ENCODE peak calls at places on chromosomes 5 and 9, in six cellular contexts. U is A549, F is tibial nerve, D is left ventricle myocardium inferior, R is colonic mucosa, W is lower lobe of right lung. E is an unnamed sample. For H3K9me3, the result is how much of the 10 kb centered on the place peaks cover.

GRCh38 chr5:128470663-128471062 is 67.4 kb downstream of the FBN2 start:
- DNase-seq in U (no peak), F (no peak), D (no peak), R (no peak), W (no peak), E (no peak)

GRCh38 chr9:137201205-137201868 is 796 bp upstream of the TPRN start:
- DNase-seq in U (no peak), F (no peak), D (no peak), R (no peak), W (no peak), E (no peak)

GRCh38 chr9:74952281-74953151 is at the start of gene C9orf40:
- DNase-seq in U (peak), F (peak), D (peak), R (peak), W (peak), E (peak)

GRCh38 chr5:174828786-174829510 is 104.6 kb downstream of the MSX2 start:
- DNase-seq in U (no peak), F (no peak), D (no peak), R (no peak), W (no peak), E (no peak)

GRCh38 chr5:139725073-139725830 is 70.4 kb upstream of the PSD2 start:
- DNase-seq in U (no peak), F (no peak), D (no peak), R (peak), W (peak), E (no peak)

GRCh38 chr5:179823937-179824744 is 3.4 kb downstream of the SQSTM1 start:
- DNase-seq in U (no peak), F (no peak), D (no peak), R (peak), W (peak), E (peak)

GRCh38 chr9:97853844-97854695 is 1.0 kb downstream of the FOXE1 start:
- DNase-seq in U (peak), F (no peak), D (no peak), R (no peak), W (peak), E (no peak)

GRCh38 chr5:82512025-82512424 is 233.9 kb upstream of the RPS23 start:
- DNase-seq in U (no peak), F (no peak), D (no peak), R (no peak), W (no peak), E (no peak)

GRCh38 chr9:73577867-73578266 is 426.2 kb downstream of the ANXA1 start:
- DNase-seq in U (peak), F (no peak), D (no peak), R (no peak), W (no peak), E (no peak)

GRCh38 chr9:14031015-14031414 is 282.9 kb downstream of the NFIB start:
- DNase-seq in U (no peak), F (peak), D (peak), R (no peak), W (no peak), E (no peak)

GRCh38 chr9:63817622-63818518 is 1467.1 kb downstream of the FOXD4L5 start:
- DNase-seq in U (no peak), F (no peak), D (peak), R (peak), W (peak), E (peak)

GRCh38 chr5:163770625-163771024 is 265.2 kb downstream of the MAT2B start:
- DNase-seq in U (no peak), F (no peak), D (no peak), R (no peak), W (no peak), E (no peak)

GRCh38 chr9:73680831-73681230 is 529.2 kb downstream of the ANXA1 start:
- DNase-seq in U (no peak), F (no peak), D (no peak), R (no peak), W (no peak), E (no peak)

GRCh38 chr5:135714126-135714894 is 120.2 kb upstream of the SLC25A48 start:
- DNase-seq in U (no peak), F (no peak), D (no peak), R (no peak), W (no peak), E (no peak)

GRCh38 chr5:91438871-91439270 is 55.8 kb upstream of the ARRDC3 start:
- DNase-seq in U (no peak), F (no peak), D (no peak), R (peak), W (no peak), E (no peak)

GRCh38 chr9:77523891-77524290 is 124.2 kb downstream of the GNA14 start:
- DNase-seq in U (peak), F (no peak), D (no peak), R (no peak), W (no peak), E (no peak)

GRCh38 chr9:14307989-14308750 is 5.8 kb downstream of the NFIB start:
- DNase-seq in U (no peak), F (no peak), D (no peak), R (no peak), W (no peak), E (no peak)

GRCh38 chr5:132822650-132823480 is 7.6 kb downstream of the SHROOM1 start:
- DNase-seq in U (no peak), F (no peak), D (no peak), R (no peak), W (peak), E (no peak)

GRCh38 chr9:137406085-137406773 is 16.7 kb downstream of the EXD3 start:
- DNase-seq in U (no peak), F (no peak), D (no peak), R (peak), W (no peak), E (no peak)

GRCh38 chr9:97759611-97760288 is 62.6 kb upstream of the XPA start:
- DNase-seq in U (peak), F (no peak), D (no peak), R (no peak), W (no peak), E (no peak)

GRCh38 chr5:126937796-126938195 is 92.6 kb downstream of the MARCHF3 start:
- DNase-seq in U (no peak), F (no peak), D (no peak), R (no peak), W (no peak), E (no peak)

GRCh38 chr5:55063220-55063863 is 39.1 kb upstream of the GZMA start:
- DNase-seq in U (no peak), F (no peak), D (no peak), R (no peak), W (no peak), E (peak)

GRCh38 chr5:98187945-98188344 is 585.5 kb upstream of the RGMB start:
- DNase-seq in U (no peak), F (no peak), D (no peak), R (no peak), W (no peak), E (no peak)

GRCh38 chr5:1383886-1384401 is 39.0 kb upstream of the CLPTM1L start:
- DNase-seq in U (no peak), F (no peak), D (peak), R (no peak), W (no peak), E (no peak)

GRCh38 chr9:109241207-109241606 is 74.2 kb upstream of the FRRS1L start:
- DNase-seq in U (no peak), F (no peak), D (no peak), R (no peak), W (no peak), E (no peak)

GRCh38 chr9:95413793-95414192 is 96.3 kb upstream of the FANCC start:
- DNase-seq in U (no peak), F (no peak), D (no peak), R (no peak), W (no peak), E (no peak)

GRCh38 chr5:139246394-139246793 is 47.1 kb upstream of the MATR3 start:
- DNase-seq in U (no peak), F (no peak), D (no peak), R (no peak), W (peak), E (peak)

GRCh38 chr5:10209004-10209403 is 40.7 kb downstream of the ATPSCKMT start:
- DNase-seq in U (no peak), F (no peak), D (no peak), R (no peak), W (no peak), E (no peak)

GRCh38 chr9:21295992-21296391 is 9.1 kb downstream of the IFNA5 start:
- DNase-seq in U (no peak), F (no peak), D (no peak), R (no peak), W (no peak), E (no peak)

GRCh38 chr5:81014348-81014747 is 54.2 kb downstream of the RASGRF2 start:
- DNase-seq in U (no peak), F (no peak), D (no peak), R (no peak), W (no peak), E (no peak)

GRCh38 chr5:120615967-120616645 is 152.0 kb downstream of the PRR16 start:
- DNase-seq in U (peak), F (no peak), D (no peak), R (no peak), W (no peak), E (no peak)

GRCh38 chr5:13478831-13479465 is 465.5 kb downstream of the DNAH5 start:
- DNase-seq in U (peak), F (peak), D (no peak), R (no peak), W (no peak), E (no peak)

GRCh38 chr9:134737842-134738580 is 96.4 kb downstream of the COL5A1 start:
- DNase-seq in U (no peak), F (no peak), D (no peak), R (no peak), W (no peak), E (no peak)

GRCh38 chr5:147037517-147038205 is 159.1 kb upstream of the PPP2R2B start:
- DNase-seq in U (no peak), F (no peak), D (no peak), R (no peak), W (no peak), E (peak)

DNA sequence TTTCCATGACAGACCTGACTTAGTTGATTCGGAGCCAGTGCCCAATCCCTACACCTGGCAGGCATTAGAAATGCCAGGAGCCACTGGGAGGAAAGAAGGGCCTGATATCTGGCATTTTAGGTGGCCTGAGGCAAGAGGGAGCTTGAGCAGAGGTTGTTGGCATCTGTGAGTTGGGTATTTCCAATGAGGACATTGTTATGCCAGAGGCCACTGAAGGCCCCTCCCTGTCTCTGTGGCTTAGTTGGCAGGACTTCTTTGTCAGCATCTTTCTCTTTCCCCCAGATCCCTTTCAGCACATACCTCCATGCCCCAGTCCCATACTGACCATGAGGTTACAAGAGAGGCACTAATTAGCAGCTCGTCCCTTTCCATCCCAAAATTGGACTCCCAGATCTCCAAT is 68.8 kb upstream of the MAP3K1 start:
- DNase-seq in U (no peak), F (no peak), D (no peak), R (no peak), W (no peak), E (no peak)
- H3K9me3 ChIP-seq in U (under half), F (under half), D (under half), R (under half), W (under half), E (under half)

DNA sequence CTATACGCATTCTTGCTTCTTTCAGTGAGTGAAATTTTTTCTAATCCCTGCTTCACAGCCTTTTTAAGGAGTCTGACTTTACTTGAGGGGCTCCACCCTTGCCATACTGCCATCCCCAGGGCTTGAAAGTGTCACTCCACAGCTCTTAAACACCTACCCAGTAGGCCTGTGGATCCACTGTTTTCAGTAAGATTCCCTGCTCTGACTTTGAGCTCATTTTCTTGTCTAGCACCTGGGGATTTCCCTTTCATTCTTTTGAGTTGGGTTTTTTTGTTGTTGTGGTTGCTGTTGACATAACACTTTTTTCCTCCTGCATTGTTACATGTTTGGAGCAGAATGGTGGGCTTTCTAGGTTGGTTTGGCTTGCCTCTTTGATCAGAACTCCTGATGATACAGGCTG is 23.6 kb downstream of the SREK1IP1 start:
- DNase-seq in U (no peak), F (no peak), D (no peak), R (no peak), W (no peak), E (no peak)
- H3K27ac ChIP-seq in U (no peak), F (no peak), D (no peak), R (no peak), W (no peak), E (no peak)

GRCh38 chr5:39624268-39624886 is 199.6 kb upstream of the DAB2 start:
- DNase-seq in U (peak), F (no peak), D (no peak), R (peak), W (no peak), E (no peak)
- H3K9me3 ChIP-seq in U (under half), F (under half), D (under half), R (under half), W (under half), E (under half)

GRCh38 chr9:112555091-112555643 is 68.5 kb downstream of the KIAA1958 start:
- DNase-seq in U (no peak), F (no peak), D (no peak), R (no peak), W (no peak), E (no peak)
- H3K27ac ChIP-seq in U (no peak), F (no peak), D (no peak), R (no peak), W (no peak), E (no peak)

GRCh38 chr5:2989517-2989916 is 238.0 kb upstream of the IRX2 start:
- DNase-seq in U (no peak), F (no peak), D (no peak), R (no peak), W (no peak), E (no peak)

GRCh38 chr5:2986301-2986700 is 234.8 kb upstream of the IRX2 start:
- DNase-seq in U (no peak), F (no peak), D (no peak), R (no peak), W (no peak), E (no peak)

GRCh38 chr5:2981652-2982051 is 230.2 kb upstream of the IRX2 start:
- DNase-seq in U (no peak), F (no peak), D (no peak), R (no peak), W (no peak), E (no peak)

GRCh38 chr5:2981035-2981434 is 229.6 kb upstream of the IRX2 start:
- DNase-seq in U (no peak), F (no peak), D (no peak), R (no peak), W (no peak), E (no peak)

GRCh38 chr5:2985718-2986117 is 234.2 kb upstream of the IRX2 start:
- DNase-seq in U (no peak), F (no peak), D (no peak), R (no peak), W (no peak), E (no peak)
- H3K9me3 ChIP-seq in U (under half), F (under half), D (under half), R (under half), W (under half), E (under half)

DNA sequence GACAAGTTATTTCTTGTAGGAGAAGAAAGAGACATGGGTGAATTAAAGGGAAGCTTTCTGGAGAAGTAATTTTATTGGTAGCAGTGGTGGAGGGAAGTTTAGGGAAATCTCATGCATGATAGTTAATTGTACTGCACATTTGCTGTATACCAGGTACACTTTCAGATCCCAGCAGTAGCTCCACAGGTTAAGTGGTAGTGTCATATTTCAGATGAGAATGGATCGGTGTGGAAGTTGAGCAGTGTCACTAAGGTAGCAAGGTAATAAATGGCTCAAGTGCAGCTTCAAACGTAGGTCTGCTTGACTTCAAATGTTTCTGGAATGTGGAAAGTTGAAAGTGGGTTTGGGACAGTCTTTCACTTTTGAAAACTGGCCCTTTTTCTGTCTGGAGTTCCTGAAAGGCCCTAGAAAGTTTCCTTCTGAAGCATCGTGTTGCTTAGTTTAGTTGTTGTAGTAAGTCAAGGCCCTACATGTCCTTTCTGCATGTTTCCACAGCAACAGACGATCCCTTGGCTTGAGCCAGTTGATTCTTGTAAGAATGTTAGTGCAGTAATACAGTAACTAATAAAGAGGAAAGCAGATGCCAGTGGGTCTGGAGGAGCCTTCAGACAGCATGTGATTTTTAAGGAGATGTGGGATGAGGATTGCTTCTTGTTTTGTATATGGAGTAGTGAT is 3.7 kb downstream of the CLTA start:
- DNase-seq in U (no peak), F (no peak), D (no peak), R (no peak), W (no peak), E (no peak)
- H3K27ac ChIP-seq in U (no peak), F (no peak), D (no peak), R (no peak), W (peak), E (no peak)

GRCh38 chr5:140785905-140786686 is at the start of gene PCDHA1:
- DNase-seq in U (peak), F (no peak), D (no peak), R (no peak), W (peak), E (no peak)
- H3K9me3 ChIP-seq in U (under half), F (under half), D (half or more), R (under half), W (half or more), E (under half)

DNA sequence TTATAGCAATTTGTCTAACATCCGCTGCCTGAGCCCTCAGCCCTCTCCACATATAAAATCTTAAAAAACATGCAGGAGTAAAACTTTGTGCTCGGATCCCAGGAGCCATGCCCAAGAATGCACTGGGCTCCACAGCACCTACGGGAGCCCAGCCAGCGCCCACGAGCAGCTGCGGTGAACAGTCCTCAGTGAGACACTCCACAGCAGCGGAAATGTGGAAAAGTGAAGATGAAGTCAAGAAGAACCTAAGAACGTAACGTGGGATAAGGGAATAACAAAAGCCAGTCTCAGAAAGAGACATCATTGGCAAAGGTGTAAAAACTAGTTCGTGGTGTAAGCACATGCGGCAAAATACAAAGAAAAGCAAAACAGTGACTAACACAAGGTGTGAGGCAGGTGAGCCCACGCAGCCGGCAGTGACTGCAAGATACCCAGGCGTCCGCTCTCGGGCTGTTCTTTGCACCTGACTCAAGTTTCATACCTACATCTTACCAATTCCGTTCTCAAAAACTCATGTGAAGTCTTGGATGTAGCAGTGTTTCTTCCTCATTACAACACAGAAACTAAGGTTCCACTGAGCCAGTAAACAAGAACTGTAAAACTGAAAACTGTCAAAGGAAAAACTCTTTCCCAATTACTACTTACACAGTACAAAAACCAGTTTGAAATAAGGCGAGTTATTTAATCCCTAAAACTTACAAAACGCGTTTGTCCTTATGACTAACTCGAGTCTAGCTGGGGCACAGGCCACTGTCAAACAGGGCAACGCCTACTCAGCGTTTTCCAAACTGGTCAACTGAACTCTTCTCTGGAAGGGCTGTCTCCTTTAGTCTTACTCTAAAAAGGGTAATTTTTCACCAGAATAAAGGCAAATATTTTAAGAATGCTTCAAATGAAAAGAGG is 1.7 kb downstream of the CAMSAP1 start:
- DNase-seq in U (no peak), F (no peak), D (no peak), R (no peak), W (peak), E (no peak)
- H3K27ac ChIP-seq in U (peak), F (no peak), D (peak), R (peak), W (peak), E (peak)